ENCODE peak calls at places on chromosomes 12 and 14, in four cellular contexts. One of them, this sample, is unnamed.

GRCh38 chr12:96263449-96263902 is 69.3 kb downstream of the ELK3 start:
- DNase-seq in cardiac muscle cell: no peak
- DNase-seq in A549: no peak
- DNase-seq in esophagus squamous epithelium: no peak
- DNase-seq in this sample: no peak

GRCh38 chr14:100738269-100738691 is 11.6 kb downstream of the DLK1 start:
- DNase-seq in cardiac muscle cell: no peak
- DNase-seq in A549: no peak
- DNase-seq in esophagus squamous epithelium: no peak
- DNase-seq in this sample: no peak

GRCh38 chr12:124779161-124780141 is 84.2 kb downstream of the SCARB1 start:
- DNase-seq in cardiac muscle cell: no peak
- DNase-seq in A549: no peak
- DNase-seq in esophagus squamous epithelium: no peak
- DNase-seq in this sample: no peak

GRCh38 chr14:87407344-87407743 is 585.6 kb downstream of the GALC start:
- DNase-seq in cardiac muscle cell: peak
- DNase-seq in A549: no peak
- DNase-seq in esophagus squamous epithelium: no peak
- DNase-seq in this sample: no peak

GRCh38 chr12:57216014-57216891 is at the start of gene NXPH4:
- DNase-seq in cardiac muscle cell: peak
- DNase-seq in A549: peak
- DNase-seq in esophagus squamous epithelium: no peak
- DNase-seq in this sample: peak

GRCh38 chr14:106838991-106839769 is 1312.8 kb downstream of the TMEM121 start:
- DNase-seq in cardiac muscle cell: no peak
- DNase-seq in A549: no peak
- DNase-seq in esophagus squamous epithelium: no peak
- DNase-seq in this sample: no peak

GRCh38 chr12:114625294-114625851 is 58.6 kb downstream of the TBX3 start:
- DNase-seq in cardiac muscle cell: peak
- DNase-seq in A549: peak
- DNase-seq in esophagus squamous epithelium: no peak
- DNase-seq in this sample: no peak

GRCh38 chr12:118655588-118655987 is 279.2 kb downstream of the SUDS3 start:
- DNase-seq in cardiac muscle cell: no peak
- DNase-seq in A549: no peak
- DNase-seq in esophagus squamous epithelium: no peak
- DNase-seq in this sample: no peak

GRCh38 chr14:106268013-106268727 is 741.8 kb downstream of the TMEM121 start:
- DNase-seq in cardiac muscle cell: no peak
- DNase-seq in A549: no peak
- DNase-seq in esophagus squamous epithelium: no peak
- DNase-seq in this sample: no peak

GRCh38 chr14:104424406-104425072 is 155.0 kb upstream of the C14orf180 start:
- DNase-seq in cardiac muscle cell: peak
- DNase-seq in A549: no peak
- DNase-seq in esophagus squamous epithelium: no peak
- DNase-seq in this sample: no peak

GRCh38 chr12:12800406-12801180 is 12.6 kb upstream of the DDX47 start:
- DNase-seq in cardiac muscle cell: no peak
- DNase-seq in A549: no peak
- DNase-seq in esophagus squamous epithelium: no peak
- DNase-seq in this sample: no peak

GRCh38 chr12:114665411-114666181 is 18.4 kb downstream of the TBX3 start:
- DNase-seq in cardiac muscle cell: no peak
- DNase-seq in A549: no peak
- DNase-seq in esophagus squamous epithelium: no peak
- DNase-seq in this sample: no peak

GRCh38 chr14:71574976-71575375 is 357.3 kb upstream of the RGS6 start:
- DNase-seq in cardiac muscle cell: peak
- DNase-seq in A549: peak
- DNase-seq in esophagus squamous epithelium: no peak
- DNase-seq in this sample: no peak

GRCh38 chr14:70896981-70897380 is 10.3 kb upstream of the PCNX1 start:
- DNase-seq in cardiac muscle cell: no peak
- DNase-seq in A549: no peak
- DNase-seq in esophagus squamous epithelium: no peak
- DNase-seq in this sample: no peak

GRCh38 chr12:71708658-71709057 is 22.8 kb downstream of the TMEM19 start:
- DNase-seq in cardiac muscle cell: no peak
- DNase-seq in A549: no peak
- DNase-seq in esophagus squamous epithelium: no peak
- DNase-seq in this sample: no peak

GRCh38 chr12:1222858-1223644 is 232.0 kb downstream of the ERC1 start:
- DNase-seq in cardiac muscle cell: no peak
- DNase-seq in A549: no peak
- DNase-seq in esophagus squamous epithelium: no peak
- DNase-seq in this sample: no peak

GRCh38 chr12:79555006-79555925 is 135.5 kb downstream of the PAWR start:
- DNase-seq in cardiac muscle cell: peak
- DNase-seq in A549: no peak
- DNase-seq in esophagus squamous epithelium: no peak
- DNase-seq in this sample: no peak

GRCh38 chr12:76383988-76384387 is 35.8 kb upstream of the BBS10 start:
- DNase-seq in cardiac muscle cell: no peak
- DNase-seq in A549: no peak
- DNase-seq in esophagus squamous epithelium: no peak
- DNase-seq in this sample: no peak

GRCh38 chr12:120813588-120814153 is 88.0 kb downstream of the ACADS start:
- DNase-seq in cardiac muscle cell: no peak
- DNase-seq in A549: no peak
- DNase-seq in esophagus squamous epithelium: no peak
- DNase-seq in this sample: no peak

GRCh38 chr12:28340261-28340660 is 150.0 kb downstream of the CCDC91 start:
- DNase-seq in cardiac muscle cell: no peak
- DNase-seq in A549: no peak
- DNase-seq in esophagus squamous epithelium: no peak
- DNase-seq in this sample: no peak

GRCh38 chr12:53344824-53345485 is 8.8 kb upstream of the SP7 start:
- DNase-seq in cardiac muscle cell: peak
- DNase-seq in A549: peak
- DNase-seq in esophagus squamous epithelium: no peak
- DNase-seq in this sample: peak

GRCh38 chr14:104554608-104555401 is 24.8 kb upstream of the C14orf180 start:
- DNase-seq in cardiac muscle cell: peak
- DNase-seq in A549: no peak
- DNase-seq in esophagus squamous epithelium: no peak
- DNase-seq in this sample: no peak

GRCh38 chr14:36676236-36676635 is 14.6 kb downstream of the PAX9 start:
- DNase-seq in cardiac muscle cell: no peak
- DNase-seq in A549: no peak
- DNase-seq in esophagus squamous epithelium: no peak
- DNase-seq in this sample: no peak

GRCh38 chr12:12441051-12441807 is 84.4 kb downstream of the BORCS5 start:
- DNase-seq in cardiac muscle cell: no peak
- DNase-seq in A549: no peak
- DNase-seq in esophagus squamous epithelium: no peak
- DNase-seq in this sample: no peak

GRCh38 chr14:77339407-77339806 is 18.6 kb downstream of the GSTZ1 start:
- DNase-seq in cardiac muscle cell: no peak
- DNase-seq in A549: no peak
- DNase-seq in esophagus squamous epithelium: no peak
- DNase-seq in this sample: no peak

GRCh38 chr14:55115861-55116245 is 13.2 kb upstream of the LGALS3 start:
- DNase-seq in cardiac muscle cell: no peak
- DNase-seq in A549: no peak
- DNase-seq in esophagus squamous epithelium: no peak
- DNase-seq in this sample: no peak

GRCh38 chr12:103877288-103877687 is 36.3 kb upstream of the NT5DC3 start:
- DNase-seq in cardiac muscle cell: no peak
- DNase-seq in A549: no peak
- DNase-seq in esophagus squamous epithelium: no peak
- DNase-seq in this sample: no peak

GRCh38 chr14:61698216-61698980 is 3.1 kb downstream of the HIF1A start:
- DNase-seq in cardiac muscle cell: peak
- DNase-seq in A549: no peak
- DNase-seq in esophagus squamous epithelium: no peak
- DNase-seq in this sample: no peak

GRCh38 chr14:61695695-61696527 is 598 bp downstream of the HIF1A start:
- DNase-seq in cardiac muscle cell: peak
- DNase-seq in A549: peak
- DNase-seq in esophagus squamous epithelium: no peak
- DNase-seq in this sample: peak

GRCh38 chr14:61696753-61697318 is 1.5 kb downstream of the HIF1A start:
- DNase-seq in cardiac muscle cell: no peak
- DNase-seq in A549: no peak
- DNase-seq in esophagus squamous epithelium: no peak
- DNase-seq in this sample: no peak

GRCh38 chr14:61694039-61694438 is 1.3 kb upstream of the HIF1A start:
- DNase-seq in cardiac muscle cell: no peak
- DNase-seq in A549: no peak
- DNase-seq in esophagus squamous epithelium: no peak
- DNase-seq in this sample: no peak

DNA sequence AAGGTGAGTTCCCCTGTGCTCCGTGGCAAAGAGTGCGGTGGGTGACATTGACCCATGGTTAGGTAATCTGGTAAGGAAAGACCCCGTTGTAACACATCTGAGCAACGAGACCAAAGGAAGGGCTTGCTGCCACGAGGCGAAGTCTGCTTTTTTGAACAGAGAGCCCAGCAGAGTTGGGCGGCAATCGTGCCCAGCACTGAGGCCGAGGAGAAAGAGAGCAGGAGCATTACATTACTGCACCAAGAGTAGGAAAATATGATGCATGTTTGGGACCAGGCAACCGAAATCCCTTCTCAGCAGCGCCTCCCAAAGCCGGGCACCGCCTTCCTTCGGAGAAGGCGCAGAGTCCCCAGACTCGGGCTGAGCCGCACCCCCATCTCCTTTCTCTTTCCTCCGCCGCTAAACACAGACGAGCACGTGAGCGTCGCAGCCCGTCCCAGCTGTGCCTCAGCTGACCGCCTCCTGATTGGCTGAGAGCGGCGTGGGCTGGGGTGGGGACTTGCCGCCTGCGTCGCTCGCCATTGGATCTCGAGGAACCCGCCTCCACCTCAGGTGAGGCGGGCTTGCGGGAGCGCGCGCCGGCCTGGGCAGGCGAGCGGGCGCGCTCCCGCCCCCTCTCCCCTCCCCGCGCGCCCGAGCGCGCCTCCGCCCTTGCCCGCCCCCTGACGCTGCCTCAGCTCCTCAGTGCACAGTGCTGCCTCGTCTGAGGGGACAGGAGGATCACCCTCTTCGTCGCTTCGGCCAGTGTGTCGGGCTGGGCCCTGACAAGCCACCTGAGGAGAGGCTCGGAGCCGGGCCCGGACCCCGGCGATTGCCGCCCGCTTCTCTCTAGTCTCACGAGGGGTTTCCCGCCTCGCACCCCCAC is at the start of gene HIF1A:
- DNase-seq in cardiac muscle cell: peak
- DNase-seq in A549: peak
- DNase-seq in esophagus squamous epithelium: peak
- DNase-seq in this sample: peak
- TF ChIP-seq CTCF in cardiac muscle cell: peak
- TF ChIP-seq CTCF in A549: peak
- TF ChIP-seq CTCF in esophagus squamous epithelium: no peak
- TF ChIP-seq CTCF in this sample: peak

GRCh38 chr12:106093246-106093645 is 45.5 kb downstream of the NUAK1 start:
- DNase-seq in cardiac muscle cell: no peak
- DNase-seq in A549: no peak
- DNase-seq in esophagus squamous epithelium: no peak
- DNase-seq in this sample: no peak
- H3K27ac ChIP-seq in cardiac muscle cell: no peak
- H3K27ac ChIP-seq in A549: peak
- H3K27ac ChIP-seq in esophagus squamous epithelium: no peak
- H3K27ac ChIP-seq in this sample: peak

GRCh38 chr12:121823727-121824115 is 19.9 kb downstream of the SETD1B start:
- DNase-seq in cardiac muscle cell: no peak
- DNase-seq in A549: no peak
- DNase-seq in esophagus squamous epithelium: no peak
- DNase-seq in this sample: no peak

GRCh38 chr12:121820056-121820455 is 16.2 kb downstream of the SETD1B start:
- DNase-seq in cardiac muscle cell: no peak
- DNase-seq in A549: no peak
- DNase-seq in esophagus squamous epithelium: no peak
- DNase-seq in this sample: no peak

GRCh38 chr12:121825041-121825523 is 21.3 kb downstream of the SETD1B start:
- DNase-seq in cardiac muscle cell: no peak
- DNase-seq in A549: no peak
- DNase-seq in esophagus squamous epithelium: no peak
- DNase-seq in this sample: no peak

GRCh38 chr12:121822393-121823100 is 18.7 kb downstream of the SETD1B start:
- DNase-seq in cardiac muscle cell: no peak
- DNase-seq in A549: no peak
- DNase-seq in esophagus squamous epithelium: no peak
- DNase-seq in this sample: no peak

DNA sequence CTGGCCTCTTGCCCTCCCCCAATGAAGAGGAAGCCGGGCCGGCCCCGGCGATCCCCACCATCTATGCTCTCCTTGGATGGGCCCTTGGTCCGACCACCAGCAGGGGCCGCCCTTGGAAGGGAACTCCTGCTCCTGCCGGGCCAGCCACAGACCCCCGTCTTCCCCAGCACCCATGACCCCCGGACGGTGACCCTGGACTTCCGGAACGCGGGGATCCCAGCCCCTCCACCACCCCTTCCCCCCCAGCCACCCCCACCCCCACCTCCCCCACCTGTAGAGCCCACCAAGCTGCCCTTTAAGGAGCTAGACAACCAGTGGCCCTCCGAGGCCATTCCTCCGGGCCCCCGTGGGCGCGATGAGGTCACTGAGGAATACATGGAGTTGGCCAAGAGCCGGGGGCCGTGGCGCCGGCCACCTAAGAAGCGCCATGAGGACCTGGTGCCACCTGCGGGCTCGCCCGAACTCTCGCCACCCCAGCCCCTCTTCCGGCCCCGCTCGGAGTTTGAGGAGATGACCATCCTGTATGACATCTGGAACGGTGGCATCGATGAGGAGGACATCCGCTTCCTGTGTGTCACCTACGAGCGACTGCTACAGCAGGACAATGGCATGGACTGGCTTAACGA is 19.4 kb downstream of the SETD1B start:
- DNase-seq in cardiac muscle cell: no peak
- DNase-seq in A549: no peak
- DNase-seq in esophagus squamous epithelium: no peak
- DNase-seq in this sample: no peak
- TF ChIP-seq CTCF in cardiac muscle cell: no peak
- TF ChIP-seq CTCF in A549: peak
- TF ChIP-seq CTCF in esophagus squamous epithelium: no peak
- TF ChIP-seq CTCF in this sample: no peak

DNA sequence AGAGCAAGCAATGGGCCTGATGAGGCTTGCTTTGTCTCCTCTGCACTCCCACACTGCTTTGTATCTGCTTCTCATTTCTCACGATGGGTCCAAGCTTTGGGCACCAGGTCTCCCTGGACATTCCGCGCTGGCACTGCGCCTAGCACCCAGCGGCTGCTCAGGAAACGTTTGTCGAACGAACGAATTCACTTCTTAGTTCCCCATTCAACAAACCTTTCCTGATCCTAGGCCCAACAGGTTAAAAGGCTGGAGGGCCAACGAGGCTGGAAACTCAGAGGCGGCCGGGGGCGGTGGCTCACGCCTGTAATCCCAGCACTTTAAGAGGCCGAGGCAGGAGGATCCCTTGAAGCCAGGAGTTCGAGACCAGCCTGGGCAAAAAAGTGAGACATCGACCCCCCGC is 1.0 kb upstream of the GLRX5 start:
- DNase-seq in cardiac muscle cell: no peak
- DNase-seq in A549: no peak
- DNase-seq in esophagus squamous epithelium: no peak
- DNase-seq in this sample: no peak
- H3K27ac ChIP-seq in cardiac muscle cell: peak
- H3K27ac ChIP-seq in A549: peak
- H3K27ac ChIP-seq in esophagus squamous epithelium: peak
- H3K27ac ChIP-seq in this sample: peak

GRCh38 chr12:85441740-85442139 is 161.7 kb downstream of the ALX1 start:
- DNase-seq in cardiac muscle cell: no peak
- DNase-seq in A549: peak
- DNase-seq in esophagus squamous epithelium: no peak
- DNase-seq in this sample: no peak
- TF ChIP-seq CTCF in cardiac muscle cell: peak
- TF ChIP-seq CTCF in A549: peak
- TF ChIP-seq CTCF in esophagus squamous epithelium: no peak
- TF ChIP-seq CTCF in this sample: no peak